ENCODE peak calls at places on chromosomes 3 and 15, in five cellular contexts. W is AG04450, P is AG10803, Q is adrenal gland, C is tibial artery. J is an unnamed sample.

GRCh38 chr15:51094606-51095569 is at the start of gene TNFAIP8L3:
- DNase-seq in W (no peak), P (no peak), Q (no peak), C (peak), J (peak)

GRCh38 chr3:138862531-138862923 is 27.8 kb upstream of the PIK3CB start:
- DNase-seq in W (no peak), P (no peak), Q (no peak), C (no peak), J (no peak)

GRCh38 chr3:86865506-86865905 is 125.4 kb downstream of the VGLL3 start:
- DNase-seq in W (no peak), P (peak), Q (no peak), C (no peak), J (no peak)

GRCh38 chr3:50936389-50936788 is 261.7 kb downstream of the DOCK3 start:
- DNase-seq in W (no peak), P (no peak), Q (no peak), C (no peak), J (no peak)

GRCh38 chr3:29577250-29577649 is 296.4 kb downstream of the RBMS3 start:
- DNase-seq in W (no peak), P (no peak), Q (no peak), C (no peak), J (no peak)

GRCh38 chr3:56137406-56137805 is 330.9 kb downstream of the ERC2 start:
- DNase-seq in W (no peak), P (no peak), Q (no peak), C (no peak), J (no peak)

GRCh38 chr15:48507416-48508065 is 138.0 kb downstream of the FBN1 start:
- DNase-seq in W (peak), P (peak), Q (peak), C (no peak), J (no peak)

GRCh38 chr15:88908697-88909621 is 4.2 kb downstream of the MFGE8 start:
- DNase-seq in W (no peak), P (no peak), Q (no peak), C (no peak), J (no peak)

GRCh38 chr3:197802505-197803459 is 11.7 kb downstream of the LRCH3 start:
- DNase-seq in W (no peak), P (no peak), Q (no peak), C (no peak), J (no peak)

GRCh38 chr15:75091814-75092213 is 68.4 kb downstream of the PPCDC start:
- DNase-seq in W (no peak), P (peak), Q (no peak), C (no peak), J (no peak)

GRCh38 chr15:71780349-71780976 is 29.9 kb upstream of the NR2E3 start:
- DNase-seq in W (no peak), P (peak), Q (no peak), C (peak), J (peak)

GRCh38 chr3:194876403-194877165 is 190.9 kb downstream of the FAM43A start:
- DNase-seq in W (no peak), P (no peak), Q (no peak), C (no peak), J (no peak)

GRCh38 chr15:49187537-49188245 is 17.6 kb downstream of the GALK2 start:
- DNase-seq in W (peak), P (peak), Q (no peak), C (no peak), J (no peak)

GRCh38 chr3:52056521-52056967 is at the start of gene DUSP7:
- DNase-seq in W (no peak), P (peak), Q (peak), C (peak), J (peak)

GRCh38 chr15:88894348-88894818 is 961 bp downstream of the HAPLN3 start:
- DNase-seq in W (no peak), P (no peak), Q (no peak), C (peak), J (peak)

GRCh38 chr3:169940486-169941181 is 26.0 kb upstream of the SEC62 start:
- DNase-seq in W (no peak), P (no peak), Q (no peak), C (no peak), J (no peak)

GRCh38 chr3:42505849-42506410 is 3.5 kb downstream of the VIPR1 start:
- DNase-seq in W (no peak), P (no peak), Q (peak), C (peak), J (peak)

GRCh38 chr3:64266065-64266874 is 41.0 kb upstream of the PRICKLE2 start:
- DNase-seq in W (peak), P (peak), Q (peak), C (no peak), J (peak)

GRCh38 chr3:126314305-126315082 is 42.7 kb downstream of the KLF15 start:
- DNase-seq in W (no peak), P (no peak), Q (peak), C (no peak), J (no peak)

GRCh38 chr3:169465416-169465815 is 198.1 kb downstream of the MECOM start:
- DNase-seq in W (no peak), P (no peak), Q (no peak), C (no peak), J (no peak)

GRCh38 chr3:101950985-101951733 is 101.8 kb downstream of the NFKBIZ start:
- DNase-seq in W (no peak), P (peak), Q (no peak), C (no peak), J (no peak)

GRCh38 chr3:120622870-120623718 is 27.0 kb downstream of the NDUFB4 start:
- DNase-seq in W (no peak), P (peak), Q (no peak), C (no peak), J (no peak)

GRCh38 chr3:27792869-27793268 is 70.7 kb upstream of the EOMES start:
- DNase-seq in W (no peak), P (no peak), Q (no peak), C (no peak), J (no peak)
- H3K4me3 ChIP-seq in W (no peak), P (no peak), Q (no peak), C (no peak), J (no peak)

DNA sequence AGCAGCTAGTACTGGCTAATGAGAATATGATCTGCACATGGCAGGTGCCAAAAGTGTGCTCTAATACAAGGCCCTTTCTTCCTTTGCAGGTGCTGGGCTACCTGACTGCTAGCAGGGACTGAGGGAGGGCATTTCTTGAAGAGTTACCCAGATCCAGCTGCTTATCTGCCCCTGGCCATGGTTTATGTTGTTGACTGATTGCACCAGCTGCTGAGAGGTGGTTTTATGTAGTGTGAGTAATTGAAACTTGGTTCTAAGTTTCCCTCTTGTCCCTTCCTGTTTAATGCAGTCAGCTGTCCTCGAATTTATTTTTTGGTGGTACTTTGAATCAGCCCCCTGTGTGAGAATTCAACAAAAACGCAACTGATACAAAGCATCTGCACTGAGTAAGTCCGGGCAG is 288.3 kb upstream of the C2CD4B start:
- DNase-seq in W (no peak), P (peak), Q (no peak), C (no peak), J (no peak)
- H3K4me3 ChIP-seq in W (no peak), P (no peak), Q (no peak), C (no peak), J (no peak)

GRCh38 chr3:144059481-144059880 is 87.9 kb downstream of the DIPK2A start:
- DNase-seq in W (no peak), P (no peak), Q (no peak), C (no peak), J (no peak)
- H3K4me3 ChIP-seq in W (no peak), P (no peak), Q (no peak), C (no peak), J (no peak)

GRCh38 chr15:60530168-60530567 is 51.2 kb upstream of the ICE2 start:
- DNase-seq in W (no peak), P (no peak), Q (no peak), C (no peak), J (no peak)

GRCh38 chr15:60530653-60531052 is 51.7 kb upstream of the ICE2 start:
- DNase-seq in W (no peak), P (no peak), Q (no peak), C (no peak), J (no peak)

GRCh38 chr15:60534051-60534450 is 55.1 kb upstream of the ICE2 start:
- DNase-seq in W (no peak), P (no peak), Q (no peak), C (no peak), J (no peak)

GRCh38 chr15:60529332-60529731 is 50.4 kb upstream of the ICE2 start:
- DNase-seq in W (no peak), P (no peak), Q (no peak), C (no peak), J (no peak)

DNA sequence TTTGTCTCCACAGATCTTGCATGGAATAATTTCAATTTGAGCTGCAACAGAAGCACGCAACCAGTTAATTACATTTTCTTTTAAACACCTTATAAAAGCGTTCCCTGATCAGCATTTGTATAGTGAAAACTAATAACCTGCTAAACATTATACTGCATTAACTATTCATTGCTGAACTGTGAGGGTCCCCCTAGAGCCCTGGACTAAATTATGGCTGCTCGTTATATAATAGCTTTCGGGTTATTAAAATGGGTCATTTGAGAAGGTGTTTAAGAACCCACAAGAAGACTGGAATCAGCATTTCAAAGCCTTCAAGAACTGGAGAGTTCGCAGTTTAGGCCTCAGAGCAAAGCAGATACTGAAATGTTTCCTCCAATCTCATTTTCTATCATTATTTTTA is 52.9 kb upstream of the ICE2 start:
- DNase-seq in W (no peak), P (no peak), Q (no peak), C (no peak), J (no peak)
- H3K4me3 ChIP-seq in W (no peak), P (no peak), Q (no peak), C (no peak), J (no peak)

GRCh38 chr15:99486371-99487336 is 79.1 kb upstream of the MEF2A start:
- DNase-seq in W (no peak), P (peak), Q (peak), C (peak), J (peak)
- H3K4me3 ChIP-seq in W (peak), P (peak), Q (peak), C (peak), J (no peak)

GRCh38 chr15:90872481-90873184 is 4.2 kb downstream of the FURIN start:
- DNase-seq in W (peak), P (peak), Q (no peak), C (no peak), J (no peak)

GRCh38 chr15:90876046-90876445 is 7.7 kb downstream of the FURIN start:
- DNase-seq in W (no peak), P (no peak), Q (no peak), C (no peak), J (no peak)

GRCh38 chr15:90873488-90873997 is 5.2 kb downstream of the FURIN start:
- DNase-seq in W (no peak), P (no peak), Q (no peak), C (no peak), J (no peak)

GRCh38 chr15:90875549-90875981 is 7.2 kb downstream of the FURIN start:
- DNase-seq in W (no peak), P (no peak), Q (no peak), C (no peak), J (no peak)

GRCh38 chr15:90873998-90874605 is 5.7 kb downstream of the FURIN start:
- DNase-seq in W (no peak), P (no peak), Q (no peak), C (no peak), J (no peak)
- H3K4me3 ChIP-seq in W (peak), P (no peak), Q (no peak), C (no peak), J (no peak)

GRCh38 chr15:31434418-31435255 is 108.0 kb downstream of the KLF13 start:
- DNase-seq in W (peak), P (peak), Q (no peak), C (no peak), J (peak)
- H3K4me3 ChIP-seq in W (peak), P (peak), Q (no peak), C (no peak), J (no peak)

J was measured in mucosa of descending colon.